ENCODE peak calls at places on chromosomes 1 and 21, in eight cellular contexts. One of them, this sample, is unnamed.

GRCh38 chr1:206445116-206445515 is 25.2 kb upstream of the IKBKE start:
- DNase-seq in HuH-7.5: no peak
- DNase-seq in neural crest cell: no peak
- DNase-seq in AG20443: peak
- DNase-seq in left ventricle myocardium superior: peak
- DNase-seq in activated CD4-positive, alpha-beta T cell treated with anti-CD3 and anti-CD28 coated beads, Interleukin-2, amount 50 U/mL, for 48 hours: no peak
- DNase-seq in EL: peak
- DNase-seq in activated T-helper 1 cell treated with anti-CD3 and anti-CD28 coated beads, Interleukin-12 subunit alpha, Interleukin-12 subunit beta, Interleukin-2, Interleukin-4 antibody, amounts not matched to agents 30 ng/mL and 10 ng/mL and 1 ng/mL, durations not matched to agents 14 hours and 24 hours and 36 hours: no peak
- DNase-seq in this sample: peak

GRCh38 chr1:240562111-240562590 is 49.8 kb downstream of the GREM2 start:
- DNase-seq in left ventricle myocardium superior: no peak
- DNase-seq in EL: peak
- DNase-seq in activated T-helper 1 cell treated with anti-CD3 and anti-CD28 coated beads, Interleukin-12 subunit alpha, Interleukin-12 subunit beta, Interleukin-2, Interleukin-4 antibody, amounts not matched to agents 30 ng/mL and 10 ng/mL and 1 ng/mL, durations not matched to agents 14 hours and 24 hours and 36 hours: no peak
- DNase-seq in HuH-7.5: no peak
- DNase-seq in neural crest cell: no peak
- DNase-seq in AG20443: no peak
- DNase-seq in activated CD4-positive, alpha-beta T cell treated with anti-CD3 and anti-CD28 coated beads, Interleukin-2, amount 50 U/mL, for 48 hours: no peak
- DNase-seq in this sample: peak

GRCh38 chr1:32992489-32993214 is 28.0 kb upstream of the RNF19B start:
- DNase-seq in AG20443: peak
- DNase-seq in EL: peak
- DNase-seq in activated T-helper 1 cell treated with anti-CD3 and anti-CD28 coated beads, Interleukin-12 subunit alpha, Interleukin-12 subunit beta, Interleukin-2, Interleukin-4 antibody, amounts not matched to agents 30 ng/mL and 10 ng/mL and 1 ng/mL, durations not matched to agents 14 hours and 24 hours and 36 hours: peak
- DNase-seq in neural crest cell: no peak
- DNase-seq in left ventricle myocardium superior: peak
- DNase-seq in activated CD4-positive, alpha-beta T cell treated with anti-CD3 and anti-CD28 coated beads, Interleukin-2, amount 50 U/mL, for 48 hours: peak
- DNase-seq in HuH-7.5: peak
- DNase-seq in this sample: peak

GRCh38 chr1:214506972-214507431 is 44.4 kb downstream of the PTPN14 start:
- DNase-seq in AG20443: no peak
- DNase-seq in activated CD4-positive, alpha-beta T cell treated with anti-CD3 and anti-CD28 coated beads, Interleukin-2, amount 50 U/mL, for 48 hours: no peak
- DNase-seq in neural crest cell: no peak
- DNase-seq in EL: no peak
- DNase-seq in HuH-7.5: peak
- DNase-seq in left ventricle myocardium superior: no peak
- DNase-seq in activated T-helper 1 cell treated with anti-CD3 and anti-CD28 coated beads, Interleukin-12 subunit alpha, Interleukin-12 subunit beta, Interleukin-2, Interleukin-4 antibody, amounts not matched to agents 30 ng/mL and 10 ng/mL and 1 ng/mL, durations not matched to agents 14 hours and 24 hours and 36 hours: no peak
- DNase-seq in this sample: no peak

GRCh38 chr1:115922806-115923205 is 53.5 kb upstream of the SLC22A15 start:
- DNase-seq in AG20443: no peak
- DNase-seq in HuH-7.5: no peak
- DNase-seq in activated CD4-positive, alpha-beta T cell treated with anti-CD3 and anti-CD28 coated beads, Interleukin-2, amount 50 U/mL, for 48 hours: no peak
- DNase-seq in neural crest cell: no peak
- DNase-seq in activated T-helper 1 cell treated with anti-CD3 and anti-CD28 coated beads, Interleukin-12 subunit alpha, Interleukin-12 subunit beta, Interleukin-2, Interleukin-4 antibody, amounts not matched to agents 30 ng/mL and 10 ng/mL and 1 ng/mL, durations not matched to agents 14 hours and 24 hours and 36 hours: no peak
- DNase-seq in EL: no peak
- DNase-seq in left ventricle myocardium superior: no peak
- DNase-seq in this sample: no peak

GRCh38 chr21:44917446-44918106 is 3.1 kb downstream of the ITGB2 start:
- DNase-seq in activated T-helper 1 cell treated with anti-CD3 and anti-CD28 coated beads, Interleukin-12 subunit alpha, Interleukin-12 subunit beta, Interleukin-2, Interleukin-4 antibody, amounts not matched to agents 30 ng/mL and 10 ng/mL and 1 ng/mL, durations not matched to agents 14 hours and 24 hours and 36 hours: no peak
- DNase-seq in neural crest cell: no peak
- DNase-seq in left ventricle myocardium superior: peak
- DNase-seq in AG20443: no peak
- DNase-seq in activated CD4-positive, alpha-beta T cell treated with anti-CD3 and anti-CD28 coated beads, Interleukin-2, amount 50 U/mL, for 48 hours: no peak
- DNase-seq in EL: no peak
- DNase-seq in HuH-7.5: no peak
- DNase-seq in this sample: no peak

GRCh38 chr1:42343049-42343448 is 8.0 kb upstream of the FOXJ3 start:
- DNase-seq in AG20443: no peak
- DNase-seq in neural crest cell: no peak
- DNase-seq in HuH-7.5: no peak
- DNase-seq in activated T-helper 1 cell treated with anti-CD3 and anti-CD28 coated beads, Interleukin-12 subunit alpha, Interleukin-12 subunit beta, Interleukin-2, Interleukin-4 antibody, amounts not matched to agents 30 ng/mL and 10 ng/mL and 1 ng/mL, durations not matched to agents 14 hours and 24 hours and 36 hours: no peak
- DNase-seq in left ventricle myocardium superior: no peak
- DNase-seq in EL: no peak
- DNase-seq in activated CD4-positive, alpha-beta T cell treated with anti-CD3 and anti-CD28 coated beads, Interleukin-2, amount 50 U/mL, for 48 hours: no peak
- DNase-seq in this sample: no peak

GRCh38 chr1:169764919-169765318 is 29.8 kb downstream of the METTL18 start:
- DNase-seq in left ventricle myocardium superior: no peak
- DNase-seq in activated T-helper 1 cell treated with anti-CD3 and anti-CD28 coated beads, Interleukin-12 subunit alpha, Interleukin-12 subunit beta, Interleukin-2, Interleukin-4 antibody, amounts not matched to agents 30 ng/mL and 10 ng/mL and 1 ng/mL, durations not matched to agents 14 hours and 24 hours and 36 hours: no peak
- DNase-seq in HuH-7.5: no peak
- DNase-seq in activated CD4-positive, alpha-beta T cell treated with anti-CD3 and anti-CD28 coated beads, Interleukin-2, amount 50 U/mL, for 48 hours: no peak
- DNase-seq in neural crest cell: no peak
- DNase-seq in EL: no peak
- DNase-seq in AG20443: no peak
- DNase-seq in this sample: no peak

GRCh38 chr1:91014475-91014874 is 7.4 kb downstream of the ZNF644 start:
- DNase-seq in HuH-7.5: no peak
- DNase-seq in left ventricle myocardium superior: no peak
- DNase-seq in EL: no peak
- DNase-seq in activated T-helper 1 cell treated with anti-CD3 and anti-CD28 coated beads, Interleukin-12 subunit alpha, Interleukin-12 subunit beta, Interleukin-2, Interleukin-4 antibody, amounts not matched to agents 30 ng/mL and 10 ng/mL and 1 ng/mL, durations not matched to agents 14 hours and 24 hours and 36 hours: no peak
- DNase-seq in AG20443: no peak
- DNase-seq in activated CD4-positive, alpha-beta T cell treated with anti-CD3 and anti-CD28 coated beads, Interleukin-2, amount 50 U/mL, for 48 hours: no peak
- DNase-seq in neural crest cell: no peak
- DNase-seq in this sample: no peak

GRCh38 chr1:68218485-68218884 is 13.8 kb downstream of the WLS start:
- DNase-seq in neural crest cell: no peak
- DNase-seq in EL: no peak
- DNase-seq in AG20443: no peak
- DNase-seq in left ventricle myocardium superior: no peak
- DNase-seq in activated T-helper 1 cell treated with anti-CD3 and anti-CD28 coated beads, Interleukin-12 subunit alpha, Interleukin-12 subunit beta, Interleukin-2, Interleukin-4 antibody, amounts not matched to agents 30 ng/mL and 10 ng/mL and 1 ng/mL, durations not matched to agents 14 hours and 24 hours and 36 hours: no peak
- DNase-seq in activated CD4-positive, alpha-beta T cell treated with anti-CD3 and anti-CD28 coated beads, Interleukin-2, amount 50 U/mL, for 48 hours: no peak
- DNase-seq in HuH-7.5: no peak
- DNase-seq in this sample: no peak

GRCh38 chr1:109771712-109772657 is 8.3 kb upstream of the EPS8L3 start:
- DNase-seq in activated T-helper 1 cell treated with anti-CD3 and anti-CD28 coated beads, Interleukin-12 subunit alpha, Interleukin-12 subunit beta, Interleukin-2, Interleukin-4 antibody, amounts not matched to agents 30 ng/mL and 10 ng/mL and 1 ng/mL, durations not matched to agents 14 hours and 24 hours and 36 hours: no peak
- DNase-seq in HuH-7.5: no peak
- DNase-seq in AG20443: no peak
- DNase-seq in left ventricle myocardium superior: peak
- DNase-seq in neural crest cell: no peak
- DNase-seq in EL: no peak
- DNase-seq in activated CD4-positive, alpha-beta T cell treated with anti-CD3 and anti-CD28 coated beads, Interleukin-2, amount 50 U/mL, for 48 hours: no peak
- DNase-seq in this sample: no peak

GRCh38 chr1:55129194-55129728 is 85.9 kb downstream of the USP24 start:
- DNase-seq in EL: no peak
- DNase-seq in HuH-7.5: no peak
- DNase-seq in neural crest cell: no peak
- DNase-seq in activated CD4-positive, alpha-beta T cell treated with anti-CD3 and anti-CD28 coated beads, Interleukin-2, amount 50 U/mL, for 48 hours: no peak
- DNase-seq in AG20443: peak
- DNase-seq in left ventricle myocardium superior: no peak
- DNase-seq in activated T-helper 1 cell treated with anti-CD3 and anti-CD28 coated beads, Interleukin-12 subunit alpha, Interleukin-12 subunit beta, Interleukin-2, Interleukin-4 antibody, amounts not matched to agents 30 ng/mL and 10 ng/mL and 1 ng/mL, durations not matched to agents 14 hours and 24 hours and 36 hours: no peak
- DNase-seq in this sample: peak

GRCh38 chr1:201011616-201012015 is 11.9 kb downstream of the KIF21B start:
- DNase-seq in HuH-7.5: no peak
- DNase-seq in activated CD4-positive, alpha-beta T cell treated with anti-CD3 and anti-CD28 coated beads, Interleukin-2, amount 50 U/mL, for 48 hours: no peak
- DNase-seq in EL: no peak
- DNase-seq in activated T-helper 1 cell treated with anti-CD3 and anti-CD28 coated beads, Interleukin-12 subunit alpha, Interleukin-12 subunit beta, Interleukin-2, Interleukin-4 antibody, amounts not matched to agents 30 ng/mL and 10 ng/mL and 1 ng/mL, durations not matched to agents 14 hours and 24 hours and 36 hours: no peak
- DNase-seq in left ventricle myocardium superior: no peak
- DNase-seq in neural crest cell: no peak
- DNase-seq in AG20443: no peak
- DNase-seq in this sample: no peak

GRCh38 chr1:191206808-191207207 is 729.1 kb upstream of the BRINP3 start:
- DNase-seq in activated T-helper 1 cell treated with anti-CD3 and anti-CD28 coated beads, Interleukin-12 subunit alpha, Interleukin-12 subunit beta, Interleukin-2, Interleukin-4 antibody, amounts not matched to agents 30 ng/mL and 10 ng/mL and 1 ng/mL, durations not matched to agents 14 hours and 24 hours and 36 hours: no peak
- DNase-seq in AG20443: no peak
- DNase-seq in HuH-7.5: no peak
- DNase-seq in left ventricle myocardium superior: no peak
- DNase-seq in activated CD4-positive, alpha-beta T cell treated with anti-CD3 and anti-CD28 coated beads, Interleukin-2, amount 50 U/mL, for 48 hours: no peak
- DNase-seq in neural crest cell: no peak
- DNase-seq in EL: peak
- DNase-seq in this sample: peak

GRCh38 chr1:212728606-212729005 is 29.0 kb upstream of the BATF3 start:
- DNase-seq in AG20443: no peak
- DNase-seq in HuH-7.5: no peak
- DNase-seq in activated CD4-positive, alpha-beta T cell treated with anti-CD3 and anti-CD28 coated beads, Interleukin-2, amount 50 U/mL, for 48 hours: no peak
- DNase-seq in EL: no peak
- DNase-seq in neural crest cell: no peak
- DNase-seq in left ventricle myocardium superior: no peak
- DNase-seq in activated T-helper 1 cell treated with anti-CD3 and anti-CD28 coated beads, Interleukin-12 subunit alpha, Interleukin-12 subunit beta, Interleukin-2, Interleukin-4 antibody, amounts not matched to agents 30 ng/mL and 10 ng/mL and 1 ng/mL, durations not matched to agents 14 hours and 24 hours and 36 hours: no peak
- DNase-seq in this sample: no peak

This sample was measured in foreskin fibroblast.